ENCODE peak calls at places on chromosomes 5 and 9, in eight cellular contexts. One of them, this sample, is unnamed.

GRCh38 chr9:106731910-106732309 is 131.1 kb upstream of the ZNF462 start:
- DNase-seq in tibial artery: no peak
- DNase-seq in SW 1271: no peak
- DNase-seq in NCI-H1092 treated with DMSO at 0.1 percent for 48 hours: peak
- DNase-seq in CD4-positive, alpha-beta memory T cell: no peak
- DNase-seq in activated naive CD4-positive, alpha-beta T cell treated with anti-CD3 and anti-CD28 coated beads, Interleukin-2, amount 50 U/mL, for 72 hours: no peak
- DNase-seq in AG09309: no peak
- DNase-seq in AG10803: no peak
- DNase-seq in this sample: no peak

GRCh38 chr5:66171349-66172344 is 27.5 kb downstream of the SREK1 start:
- DNase-seq in tibial artery: no peak
- DNase-seq in SW 1271: no peak
- DNase-seq in NCI-H1092 treated with DMSO at 0.1 percent for 48 hours: peak
- DNase-seq in CD4-positive, alpha-beta memory T cell: peak
- DNase-seq in activated naive CD4-positive, alpha-beta T cell treated with anti-CD3 and anti-CD28 coated beads, Interleukin-2, amount 50 U/mL, for 72 hours: peak
- DNase-seq in AG09309: peak
- DNase-seq in AG10803: peak
- DNase-seq in this sample: peak

GRCh38 chr5:94245608-94246007 is 372.8 kb downstream of the KIAA0825 start:
- DNase-seq in tibial artery: no peak
- DNase-seq in SW 1271: no peak
- DNase-seq in NCI-H1092 treated with DMSO at 0.1 percent for 48 hours: no peak
- DNase-seq in CD4-positive, alpha-beta memory T cell: no peak
- DNase-seq in activated naive CD4-positive, alpha-beta T cell treated with anti-CD3 and anti-CD28 coated beads, Interleukin-2, amount 50 U/mL, for 72 hours: no peak
- DNase-seq in AG09309: peak
- DNase-seq in AG10803: peak
- DNase-seq in this sample: peak

GRCh38 chr9:20640331-20641187 is 18.3 kb upstream of the MLLT3 start:
- DNase-seq in tibial artery: no peak
- DNase-seq in SW 1271: no peak
- DNase-seq in NCI-H1092 treated with DMSO at 0.1 percent for 48 hours: peak
- DNase-seq in CD4-positive, alpha-beta memory T cell: peak
- DNase-seq in activated naive CD4-positive, alpha-beta T cell treated with anti-CD3 and anti-CD28 coated beads, Interleukin-2, amount 50 U/mL, for 72 hours: peak
- DNase-seq in AG09309: no peak
- DNase-seq in AG10803: no peak
- DNase-seq in this sample: no peak

GRCh38 chr5:77046416-77047073 is 16.3 kb downstream of the AGGF1 start:
- DNase-seq in tibial artery: no peak
- DNase-seq in SW 1271: no peak
- DNase-seq in NCI-H1092 treated with DMSO at 0.1 percent for 48 hours: no peak
- DNase-seq in CD4-positive, alpha-beta memory T cell: no peak
- DNase-seq in activated naive CD4-positive, alpha-beta T cell treated with anti-CD3 and anti-CD28 coated beads, Interleukin-2, amount 50 U/mL, for 72 hours: no peak
- DNase-seq in AG09309: no peak
- DNase-seq in AG10803: no peak
- DNase-seq in this sample: no peak

GRCh38 chr9:9912459-9912858 is 700.3 kb downstream of the PTPRD start:
- DNase-seq in tibial artery: no peak
- DNase-seq in SW 1271: no peak
- DNase-seq in NCI-H1092 treated with DMSO at 0.1 percent for 48 hours: peak
- DNase-seq in CD4-positive, alpha-beta memory T cell: no peak
- DNase-seq in activated naive CD4-positive, alpha-beta T cell treated with anti-CD3 and anti-CD28 coated beads, Interleukin-2, amount 50 U/mL, for 72 hours: no peak
- DNase-seq in AG09309: no peak
- DNase-seq in AG10803: no peak
- DNase-seq in this sample: no peak

GRCh38 chr5:9549941-9550340 is 4.1 kb upstream of the SEMA5A start:
- DNase-seq in tibial artery: no peak
- DNase-seq in SW 1271: no peak
- DNase-seq in NCI-H1092 treated with DMSO at 0.1 percent for 48 hours: no peak
- DNase-seq in CD4-positive, alpha-beta memory T cell: no peak
- DNase-seq in activated naive CD4-positive, alpha-beta T cell treated with anti-CD3 and anti-CD28 coated beads, Interleukin-2, amount 50 U/mL, for 72 hours: no peak
- DNase-seq in AG09309: no peak
- DNase-seq in AG10803: peak
- DNase-seq in this sample: no peak

GRCh38 chr5:102763734-102764133 is 8.6 kb downstream of the PAM start:
- DNase-seq in tibial artery: no peak
- DNase-seq in SW 1271: no peak
- DNase-seq in NCI-H1092 treated with DMSO at 0.1 percent for 48 hours: no peak
- DNase-seq in CD4-positive, alpha-beta memory T cell: no peak
- DNase-seq in activated naive CD4-positive, alpha-beta T cell treated with anti-CD3 and anti-CD28 coated beads, Interleukin-2, amount 50 U/mL, for 72 hours: no peak
- DNase-seq in AG09309: no peak
- DNase-seq in AG10803: no peak
- DNase-seq in this sample: no peak

GRCh38 chr5:179254638-179255271 is 90.5 kb downstream of the ADAMTS2 start:
- DNase-seq in tibial artery: peak
- DNase-seq in SW 1271: no peak
- DNase-seq in NCI-H1092 treated with DMSO at 0.1 percent for 48 hours: no peak
- DNase-seq in CD4-positive, alpha-beta memory T cell: no peak
- DNase-seq in activated naive CD4-positive, alpha-beta T cell treated with anti-CD3 and anti-CD28 coated beads, Interleukin-2, amount 50 U/mL, for 72 hours: no peak
- DNase-seq in AG09309: no peak
- DNase-seq in AG10803: no peak
- DNase-seq in this sample: no peak

GRCh38 chr5:76709762-76710161 is 6.2 kb upstream of the F2R start:
- DNase-seq in tibial artery: no peak
- DNase-seq in SW 1271: no peak
- DNase-seq in NCI-H1092 treated with DMSO at 0.1 percent for 48 hours: no peak
- DNase-seq in CD4-positive, alpha-beta memory T cell: no peak
- DNase-seq in activated naive CD4-positive, alpha-beta T cell treated with anti-CD3 and anti-CD28 coated beads, Interleukin-2, amount 50 U/mL, for 72 hours: no peak
- DNase-seq in AG09309: peak
- DNase-seq in AG10803: peak
- DNase-seq in this sample: peak

GRCh38 chr9:87662808-87663528 is 63.0 kb upstream of the CTSL start:
- DNase-seq in tibial artery: peak
- DNase-seq in SW 1271: peak
- DNase-seq in NCI-H1092 treated with DMSO at 0.1 percent for 48 hours: peak
- DNase-seq in CD4-positive, alpha-beta memory T cell: peak
- DNase-seq in activated naive CD4-positive, alpha-beta T cell treated with anti-CD3 and anti-CD28 coated beads, Interleukin-2, amount 50 U/mL, for 72 hours: peak
- DNase-seq in AG09309: peak
- DNase-seq in AG10803: peak
- DNase-seq in this sample: peak

GRCh38 chr5:14327624-14328023 is 184.5 kb downstream of the TRIO start:
- DNase-seq in tibial artery: no peak
- DNase-seq in SW 1271: no peak
- DNase-seq in NCI-H1092 treated with DMSO at 0.1 percent for 48 hours: no peak
- DNase-seq in CD4-positive, alpha-beta memory T cell: no peak
- DNase-seq in activated naive CD4-positive, alpha-beta T cell treated with anti-CD3 and anti-CD28 coated beads, Interleukin-2, amount 50 U/mL, for 72 hours: no peak
- DNase-seq in AG09309: no peak
- DNase-seq in AG10803: no peak
- DNase-seq in this sample: no peak

GRCh38 chr5:113331201-113331551 is 103.6 kb downstream of the TSSK1B start:
- DNase-seq in tibial artery: no peak
- DNase-seq in SW 1271: no peak
- DNase-seq in NCI-H1092 treated with DMSO at 0.1 percent for 48 hours: no peak
- DNase-seq in CD4-positive, alpha-beta memory T cell: no peak
- DNase-seq in activated naive CD4-positive, alpha-beta T cell treated with anti-CD3 and anti-CD28 coated beads, Interleukin-2, amount 50 U/mL, for 72 hours: no peak
- DNase-seq in AG09309: peak
- DNase-seq in AG10803: peak
- DNase-seq in this sample: no peak

GRCh38 chr5:177270653-177271052 is 32.9 kb downstream of the RAB24 start:
- DNase-seq in tibial artery: no peak
- DNase-seq in SW 1271: no peak
- DNase-seq in NCI-H1092 treated with DMSO at 0.1 percent for 48 hours: no peak
- DNase-seq in CD4-positive, alpha-beta memory T cell: no peak
- DNase-seq in activated naive CD4-positive, alpha-beta T cell treated with anti-CD3 and anti-CD28 coated beads, Interleukin-2, amount 50 U/mL, for 72 hours: no peak
- DNase-seq in AG09309: no peak
- DNase-seq in AG10803: no peak
- DNase-seq in this sample: no peak

GRCh38 chr9:4902135-4902475 is 83.0 kb upstream of the JAK2 start:
- DNase-seq in tibial artery: no peak
- DNase-seq in SW 1271: no peak
- DNase-seq in NCI-H1092 treated with DMSO at 0.1 percent for 48 hours: no peak
- DNase-seq in CD4-positive, alpha-beta memory T cell: no peak
- DNase-seq in activated naive CD4-positive, alpha-beta T cell treated with anti-CD3 and anti-CD28 coated beads, Interleukin-2, amount 50 U/mL, for 72 hours: no peak
- DNase-seq in AG09309: no peak
- DNase-seq in AG10803: no peak
- DNase-seq in this sample: no peak

GRCh38 chr5:158070855-158071254 is 211.9 kb upstream of the CLINT1 start:
- DNase-seq in tibial artery: no peak
- DNase-seq in SW 1271: no peak
- DNase-seq in NCI-H1092 treated with DMSO at 0.1 percent for 48 hours: no peak
- DNase-seq in CD4-positive, alpha-beta memory T cell: no peak
- DNase-seq in activated naive CD4-positive, alpha-beta T cell treated with anti-CD3 and anti-CD28 coated beads, Interleukin-2, amount 50 U/mL, for 72 hours: no peak
- DNase-seq in AG09309: no peak
- DNase-seq in AG10803: no peak
- DNase-seq in this sample: no peak

GRCh38 chr5:95081500-95082355 is 203.2 kb downstream of the MCTP1 start:
- DNase-seq in tibial artery: no peak
- DNase-seq in SW 1271: peak
- DNase-seq in NCI-H1092 treated with DMSO at 0.1 percent for 48 hours: no peak
- DNase-seq in CD4-positive, alpha-beta memory T cell: no peak
- DNase-seq in activated naive CD4-positive, alpha-beta T cell treated with anti-CD3 and anti-CD28 coated beads, Interleukin-2, amount 50 U/mL, for 72 hours: peak
- DNase-seq in AG09309: peak
- DNase-seq in AG10803: peak
- DNase-seq in this sample: peak

GRCh38 chr5:115336964-115337363 is 40.5 kb upstream of the CCDC112 start:
- DNase-seq in tibial artery: no peak
- DNase-seq in SW 1271: no peak
- DNase-seq in NCI-H1092 treated with DMSO at 0.1 percent for 48 hours: no peak
- DNase-seq in CD4-positive, alpha-beta memory T cell: no peak
- DNase-seq in activated naive CD4-positive, alpha-beta T cell treated with anti-CD3 and anti-CD28 coated beads, Interleukin-2, amount 50 U/mL, for 72 hours: no peak
- DNase-seq in AG09309: no peak
- DNase-seq in AG10803: no peak
- DNase-seq in this sample: no peak

GRCh38 chr9:20396509-20396908 is 225.8 kb downstream of the MLLT3 start:
- DNase-seq in tibial artery: no peak
- DNase-seq in SW 1271: no peak
- DNase-seq in NCI-H1092 treated with DMSO at 0.1 percent for 48 hours: no peak
- DNase-seq in CD4-positive, alpha-beta memory T cell: no peak
- DNase-seq in activated naive CD4-positive, alpha-beta T cell treated with anti-CD3 and anti-CD28 coated beads, Interleukin-2, amount 50 U/mL, for 72 hours: no peak
- DNase-seq in AG09309: no peak
- DNase-seq in AG10803: no peak
- DNase-seq in this sample: no peak

GRCh38 chr9:99682378-99682777 is 139.3 kb upstream of the NR4A3 start:
- DNase-seq in tibial artery: no peak
- DNase-seq in SW 1271: no peak
- DNase-seq in NCI-H1092 treated with DMSO at 0.1 percent for 48 hours: no peak
- DNase-seq in CD4-positive, alpha-beta memory T cell: no peak
- DNase-seq in activated naive CD4-positive, alpha-beta T cell treated with anti-CD3 and anti-CD28 coated beads, Interleukin-2, amount 50 U/mL, for 72 hours: no peak
- DNase-seq in AG09309: no peak
- DNase-seq in AG10803: no peak
- DNase-seq in this sample: no peak

GRCh38 chr9:69658987-69659677 is 13.0 kb downstream of the APBA1 start:
- DNase-seq in tibial artery: no peak
- DNase-seq in SW 1271: no peak
- DNase-seq in NCI-H1092 treated with DMSO at 0.1 percent for 48 hours: no peak
- DNase-seq in CD4-positive, alpha-beta memory T cell: no peak
- DNase-seq in activated naive CD4-positive, alpha-beta T cell treated with anti-CD3 and anti-CD28 coated beads, Interleukin-2, amount 50 U/mL, for 72 hours: no peak
- DNase-seq in AG09309: no peak
- DNase-seq in AG10803: no peak
- DNase-seq in this sample: no peak

GRCh38 chr9:137470785-137471184 is 11.7 kb upstream of the NSMF start:
- DNase-seq in tibial artery: peak
- DNase-seq in SW 1271: no peak
- DNase-seq in NCI-H1092 treated with DMSO at 0.1 percent for 48 hours: no peak
- DNase-seq in CD4-positive, alpha-beta memory T cell: no peak
- DNase-seq in activated naive CD4-positive, alpha-beta T cell treated with anti-CD3 and anti-CD28 coated beads, Interleukin-2, amount 50 U/mL, for 72 hours: no peak
- DNase-seq in AG09309: no peak
- DNase-seq in AG10803: no peak
- DNase-seq in this sample: no peak

GRCh38 chr5:83011990-83012389 is 65.2 kb downstream of the TMEM167A start:
- DNase-seq in tibial artery: no peak
- DNase-seq in SW 1271: no peak
- DNase-seq in NCI-H1092 treated with DMSO at 0.1 percent for 48 hours: no peak
- DNase-seq in CD4-positive, alpha-beta memory T cell: no peak
- DNase-seq in activated naive CD4-positive, alpha-beta T cell treated with anti-CD3 and anti-CD28 coated beads, Interleukin-2, amount 50 U/mL, for 72 hours: no peak
- DNase-seq in AG09309: no peak
- DNase-seq in AG10803: no peak
- DNase-seq in this sample: no peak

GRCh38 chr9:70352802-70353201 is 61.7 kb downstream of the KLF9 start:
- DNase-seq in tibial artery: no peak
- DNase-seq in SW 1271: no peak
- DNase-seq in NCI-H1092 treated with DMSO at 0.1 percent for 48 hours: peak
- DNase-seq in CD4-positive, alpha-beta memory T cell: peak
- DNase-seq in activated naive CD4-positive, alpha-beta T cell treated with anti-CD3 and anti-CD28 coated beads, Interleukin-2, amount 50 U/mL, for 72 hours: no peak
- DNase-seq in AG09309: no peak
- DNase-seq in AG10803: peak
- DNase-seq in this sample: no peak

GRCh38 chr5:77224672-77225355 is 14.3 kb downstream of the PDE8B start:
- DNase-seq in tibial artery: no peak
- DNase-seq in SW 1271: no peak
- DNase-seq in NCI-H1092 treated with DMSO at 0.1 percent for 48 hours: no peak
- DNase-seq in CD4-positive, alpha-beta memory T cell: no peak
- DNase-seq in activated naive CD4-positive, alpha-beta T cell treated with anti-CD3 and anti-CD28 coated beads, Interleukin-2, amount 50 U/mL, for 72 hours: no peak
- DNase-seq in AG09309: peak
- DNase-seq in AG10803: peak
- DNase-seq in this sample: peak